ENCODE peak calls at places on chromosomes 16 and 17, in five cellular contexts. X is HCT116; G is neural progenitor cell; T is CD4-positive, CD25-positive, alpha-beta regulatory T cell; Z is gastrocnemius medialis. D is an unnamed sample. For H3K4me1, the result is how much of the 10 kb centered on the place peaks cover.

GRCh38 chr16:88656291-88656980 is 5.6 kb upstream of the CYBA start:
- DNase-seq in T (no peak), G (no peak), Z (no peak), X (no peak), D (no peak)

GRCh38 chr17:43958953-43959352 is 5.2 kb upstream of the PYY start:
- DNase-seq in G (no peak), T (no peak), X (no peak), Z (no peak), D (no peak)

GRCh38 chr16:81523387-81524115 is 78.9 kb downstream of the CMIP start:
- DNase-seq in T (no peak), G (no peak), Z (no peak), X (peak), D (peak)

GRCh38 chr17:7875804-7876203 is 12.8 kb upstream of the CHD3 start:
- DNase-seq in T (no peak), Z (no peak), X (no peak), G (no peak), D (no peak)

GRCh38 chr17:39820541-39820940 is 43.6 kb downstream of the IKZF3 start:
- DNase-seq in T (no peak), Z (no peak), G (peak), X (no peak), D (no peak)

GRCh38 chr16:55242667-55243066 is 81.3 kb upstream of the IRX6 start:
- DNase-seq in X (no peak), T (no peak), G (peak), Z (no peak), D (no peak)

GRCh38 chr16:2082171-2082982 is 34.6 kb downstream of the TSC2 start:
- DNase-seq in T (no peak), X (no peak), G (no peak), Z (no peak), D (no peak)

GRCh38 chr17:72948115-72948514 is 144.4 kb downstream of the SLC39A11 start:
- DNase-seq in G (no peak), X (no peak), Z (no peak), T (no peak), D (no peak)

GRCh38 chr17:77394540-77395295 is 253.9 kb downstream of the SEC14L1 start:
- DNase-seq in X (peak), T (no peak), G (peak), Z (peak), D (no peak)

GRCh38 chr16:23324727-23325126 is 22.6 kb downstream of the SCNN1B start:
- DNase-seq in Z (peak), G (no peak), X (no peak), T (no peak), D (no peak)

GRCh38 chr17:43674394-43674793 is 12.7 kb upstream of the MEOX1 start:
- DNase-seq in G (no peak), Z (no peak), T (no peak), X (no peak), D (no peak)

GRCh38 chr16:57194512-57194911 is 8.4 kb downstream of the RSPRY1 start:
- DNase-seq in X (peak), Z (no peak), G (no peak), T (no peak), D (no peak)

GRCh38 chr16:89409161-89409711 is 81.1 kb downstream of the ANKRD11 start:
- DNase-seq in X (no peak), Z (no peak), T (peak), G (no peak), D (peak)

GRCh38 chr17:66432996-66433556 is 130.7 kb downstream of the PRKCA start:
- DNase-seq in T (no peak), G (no peak), Z (no peak), X (no peak), D (no peak)

GRCh38 chr16:30923554-30924085 is at the start of gene FBXL19:
- DNase-seq in Z (no peak), G (peak), X (no peak), T (peak), D (no peak)

GRCh38 chr16:81515281-81515680 is 70.7 kb downstream of the CMIP start:
- DNase-seq in X (no peak), Z (no peak), G (no peak), T (no peak), D (no peak)

GRCh38 chr17:64041912-64042311 is 21.5 kb upstream of the ICAM2 start:
- DNase-seq in G (no peak), Z (no peak), X (no peak), T (no peak), D (no peak)

GRCh38 chr16:31876955-31877828 is 3.6 kb downstream of the ZNF267 start:
- DNase-seq in T (peak), G (no peak), Z (no peak), X (no peak), D (peak)

GRCh38 chr17:72507370-72507769 is 386.6 kb downstream of the SOX9 start:
- DNase-seq in G (no peak), X (no peak), T (no peak), Z (no peak), D (no peak)

GRCh38 chr16:85514601-85515318 is 98.4 kb upstream of the GSE1 start:
- DNase-seq in Z (peak), G (peak), T (no peak), X (peak), D (no peak)

GRCh38 chr16:85512716-85513115 is 100.4 kb upstream of the GSE1 start:
- DNase-seq in T (no peak), X (no peak), Z (no peak), G (no peak), D (no peak)

GRCh38 chr16:85513180-85513579 is 99.9 kb upstream of the GSE1 start:
- DNase-seq in T (no peak), Z (no peak), G (no peak), X (no peak), D (no peak)

GRCh38 chr16:85514295-85514600 is 98.9 kb upstream of the GSE1 start:
- DNase-seq in Z (no peak), G (no peak), X (no peak), T (no peak), D (no peak)

DNA sequence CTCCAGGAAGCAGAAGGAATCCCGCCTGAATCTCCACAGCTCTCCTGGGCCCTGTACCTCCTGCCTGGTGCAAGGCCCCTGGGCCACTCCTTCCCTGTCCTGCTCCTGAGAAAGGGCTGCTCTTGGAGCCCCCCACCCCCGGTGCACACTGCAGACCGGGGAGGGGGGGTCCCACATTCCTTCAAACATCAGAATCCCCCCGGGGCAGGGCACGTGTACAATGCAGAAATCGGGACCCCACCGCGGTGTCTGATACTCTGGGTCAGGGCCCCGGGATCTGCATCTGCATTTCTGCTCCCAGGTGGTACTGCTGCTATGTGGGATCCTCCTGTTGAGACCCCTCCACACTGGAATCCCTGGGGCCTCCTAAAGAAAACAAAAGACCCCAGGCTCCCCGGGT is 99.5 kb upstream of the GSE1 start:
- DNase-seq in T (no peak), G (peak), X (no peak), Z (no peak), D (no peak)
- H3K27ac ChIP-seq in T (no peak), G (no peak), X (peak), Z (no peak), D (no peak)

DNA sequence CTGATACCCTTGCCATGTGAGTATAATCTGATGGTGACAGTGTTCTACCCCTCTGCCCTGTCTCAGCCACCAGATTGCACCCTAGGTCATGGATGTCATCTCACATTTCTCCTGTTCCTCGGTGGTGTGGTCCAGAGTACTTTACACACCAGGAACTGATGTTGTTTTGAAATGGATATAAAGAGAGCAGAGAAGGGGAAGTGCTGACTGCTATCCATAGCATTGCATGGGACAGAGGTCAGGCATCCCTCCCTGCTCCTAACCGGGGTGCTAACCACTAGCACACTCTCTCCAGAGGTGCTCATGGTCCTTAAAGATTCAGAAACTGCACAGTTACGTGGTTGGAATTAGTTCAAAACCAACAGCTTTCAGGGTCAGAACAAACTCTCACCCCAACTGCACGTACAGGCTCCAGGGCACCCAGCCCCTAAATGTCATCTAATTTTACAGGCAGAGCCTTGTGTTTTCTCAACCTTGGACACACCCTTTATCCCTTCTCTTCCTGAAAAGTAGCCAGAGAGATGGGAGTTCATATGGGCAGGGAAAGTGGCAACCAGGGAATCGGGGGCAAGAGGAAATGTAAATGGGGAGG is 16.3 kb downstream of the TTLL6 start:
- DNase-seq in T (no peak), G (no peak), Z (no peak), X (no peak), D (no peak)
- H3K4me1 ChIP-seq in T (under half), G (under half), Z (under half), X (under half), D (under half)

GRCh38 chr17:42068979-42069378 is 18.6 kb upstream of the C17orf113 start:
- DNase-seq in T (no peak), G (no peak), Z (no peak), X (no peak), D (no peak)

GRCh38 chr17:42075789-42076188 is 22.5 kb downstream of the ZNF385C start:
- DNase-seq in G (no peak), X (no peak), Z (no peak), T (no peak), D (no peak)

GRCh38 chr17:42071810-42072209 is 21.4 kb upstream of the C17orf113 start:
- DNase-seq in T (no peak), Z (no peak), X (no peak), G (no peak), D (no peak)

GRCh38 chr17:42076797-42077559 is 21.3 kb downstream of the ZNF385C start:
- DNase-seq in T (no peak), Z (no peak), X (no peak), G (no peak), D (no peak)

GRCh38 chr17:42072323-42073187 is 22.2 kb upstream of the C17orf113 start:
- DNase-seq in X (no peak), T (no peak), Z (no peak), G (peak), D (no peak)
- H3K4me3 ChIP-seq in X (no peak), T (no peak), Z (peak), G (peak), D (no peak)

GRCh38 chr16:29319726-29320125 is 86.8 kb downstream of the NPIPB11 start:
- DNase-seq in X (no peak), T (no peak), G (no peak), Z (no peak), D (no peak)
- H3K27ac ChIP-seq in X (no peak), T (no peak), G (no peak), Z (no peak), D (no peak)

D was measured in CD8-positive, alpha-beta memory T cell.